ENCODE peak calls at places on chromosomes 13 and 19, in eight cellular contexts. K is HCT116, N is endothelial cell of umbilical vein, S is GM12878, M is SK-N-SH, H is K562, P is HepG2, C is H1. D is an unnamed sample. For H3K79me2, the result is how much of the 10 kb centered on the place peaks cover.

GRCh38 chr19:6828698-6829633 is 56.5 kb downstream of the VAV1 start:
- DNase-seq in K (peak), N (no peak), S (peak), M (no peak), H (peak), P (no peak), C (no peak), D (peak)

GRCh38 chr19:13430790-13431582 is 75.3 kb downstream of the CACNA1A start:
- DNase-seq in K (peak), N (peak), S (no peak), M (peak), H (peak), P (peak), C (peak), D (peak)

GRCh38 chr19:22422220-22422619 is at the start of gene ZNF98:
- DNase-seq in K (no peak), N (no peak), S (no peak), M (no peak), H (no peak), P (no peak), C (no peak), D (no peak)

GRCh38 chr13:113855012-113855921 is 8.6 kb downstream of the GAS6 start:
- DNase-seq in K (no peak), N (no peak), S (no peak), M (no peak), H (no peak), P (no peak), C (peak), D (no peak)

GRCh38 chr13:113560645-113561416 is 23.7 kb upstream of the TFDP1 start:
- DNase-seq in K (no peak), N (no peak), S (no peak), M (no peak), H (no peak), P (no peak), C (peak), D (no peak)

GRCh38 chr13:45055198-45055901 is 65.0 kb upstream of the GTF2F2 start:
- DNase-seq in K (peak), N (peak), S (peak), M (no peak), H (no peak), P (no peak), C (no peak), D (no peak)

GRCh38 chr13:67277581-67277980 is 47.4 kb upstream of the PCDH9 start:
- DNase-seq in K (no peak), N (no peak), S (no peak), M (no peak), H (no peak), P (no peak), C (no peak), D (no peak)

GRCh38 chr13:21530656-21531055 is 71.6 kb upstream of the ZDHHC20 start:
- DNase-seq in K (no peak), N (no peak), S (no peak), M (peak), H (no peak), P (peak), C (no peak), D (no peak)

GRCh38 chr13:47433461-47434005 is 536.7 kb upstream of the HTR2A start:
- DNase-seq in K (no peak), N (no peak), S (no peak), M (no peak), H (no peak), P (no peak), C (no peak), D (no peak)

GRCh38 chr13:33761744-33762143 is 56.2 kb upstream of the RFC3 start:
- DNase-seq in K (peak), N (no peak), S (no peak), M (peak), H (no peak), P (peak), C (no peak), D (peak)

GRCh38 chr19:9906475-9907087 is 29.7 kb downstream of the OLFM2 start:
- DNase-seq in K (no peak), N (no peak), S (no peak), M (peak), H (no peak), P (no peak), C (no peak), D (no peak)

GRCh38 chr13:20997301-20998061 is 63.9 kb downstream of the LATS2 start:
- DNase-seq in K (no peak), N (peak), S (no peak), M (no peak), H (no peak), P (no peak), C (no peak), D (peak)

GRCh38 chr19:54457773-54458647 is 5.6 kb downstream of the LENG9 start:
- DNase-seq in K (no peak), N (no peak), S (no peak), M (no peak), H (peak), P (no peak), C (no peak), D (no peak)

GRCh38 chr13:33583398-33583797 is 234.6 kb upstream of the RFC3 start:
- DNase-seq in K (no peak), N (no peak), S (no peak), M (no peak), H (no peak), P (no peak), C (no peak), D (no peak)

GRCh38 chr13:60655268-60655667 is 258.2 kb downstream of the TDRD3 start:
- DNase-seq in K (no peak), N (no peak), S (no peak), M (no peak), H (no peak), P (no peak), C (no peak), D (no peak)

DNA sequence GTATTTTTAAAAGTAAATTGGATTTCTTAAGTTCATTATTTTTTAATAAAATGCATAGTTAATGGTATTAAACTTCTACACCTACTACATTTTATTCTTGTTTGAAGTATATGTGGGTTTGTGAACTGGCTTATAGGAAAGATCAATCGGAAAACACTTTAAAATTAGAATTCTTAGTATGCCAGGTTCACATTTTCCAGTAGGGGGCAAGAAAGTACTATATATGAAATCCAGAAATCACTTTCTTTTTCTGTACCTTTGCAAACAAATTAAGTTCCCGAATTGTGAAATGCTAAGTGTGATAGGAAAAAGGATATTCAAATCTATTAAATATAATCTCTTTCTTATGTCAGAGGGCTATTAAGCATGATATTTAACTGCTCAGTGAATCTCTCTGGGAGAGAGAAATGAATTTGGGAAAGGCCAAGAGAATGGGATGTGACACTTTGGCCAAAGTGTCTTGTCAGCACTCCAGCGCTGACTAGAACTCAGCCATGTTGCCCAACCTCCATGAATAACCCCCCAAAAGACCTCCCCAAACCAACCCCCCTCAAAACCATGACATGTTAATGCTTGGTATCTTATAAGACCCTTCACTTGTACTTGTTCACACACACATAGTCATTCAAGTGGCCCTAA is 122.6 kb upstream of the SLC10A2 start:
- DNase-seq in K (no peak), N (peak), S (no peak), M (peak), H (no peak), P (no peak), C (no peak), D (peak)
- TF ChIP-seq CTCF in K (peak), N (no peak), S (peak), M (peak), H (no peak), P (peak), C (no peak), D (no peak)

DNA sequence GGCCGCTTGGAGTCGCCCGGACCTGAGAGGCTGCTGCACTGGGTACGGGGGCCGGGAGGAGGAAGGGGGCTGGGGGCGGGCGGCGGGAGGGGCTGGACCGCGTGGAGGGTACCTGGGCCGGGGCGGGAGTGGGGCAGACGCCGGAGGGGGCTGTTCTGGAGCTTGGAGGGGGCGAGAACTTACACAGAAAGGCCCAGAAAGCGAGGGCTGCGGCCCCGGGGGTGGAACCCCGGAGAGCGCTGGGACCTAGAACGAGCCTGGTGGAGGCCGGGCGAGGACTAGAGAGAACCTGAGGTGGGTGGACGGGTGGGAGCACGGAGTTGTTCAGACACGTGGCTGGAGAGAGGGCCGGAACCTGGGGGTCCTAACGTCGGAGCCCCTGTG is 276 bp downstream of the ZNF581 start:
- DNase-seq in K (no peak), N (no peak), S (no peak), M (no peak), H (peak), P (no peak), C (no peak), D (no peak)
- H3K79me2 ChIP-seq in K (half or more), N (under half), S (half or more), M (half or more), H (half or more), P (under half), C (under half), D (under half)

DNA sequence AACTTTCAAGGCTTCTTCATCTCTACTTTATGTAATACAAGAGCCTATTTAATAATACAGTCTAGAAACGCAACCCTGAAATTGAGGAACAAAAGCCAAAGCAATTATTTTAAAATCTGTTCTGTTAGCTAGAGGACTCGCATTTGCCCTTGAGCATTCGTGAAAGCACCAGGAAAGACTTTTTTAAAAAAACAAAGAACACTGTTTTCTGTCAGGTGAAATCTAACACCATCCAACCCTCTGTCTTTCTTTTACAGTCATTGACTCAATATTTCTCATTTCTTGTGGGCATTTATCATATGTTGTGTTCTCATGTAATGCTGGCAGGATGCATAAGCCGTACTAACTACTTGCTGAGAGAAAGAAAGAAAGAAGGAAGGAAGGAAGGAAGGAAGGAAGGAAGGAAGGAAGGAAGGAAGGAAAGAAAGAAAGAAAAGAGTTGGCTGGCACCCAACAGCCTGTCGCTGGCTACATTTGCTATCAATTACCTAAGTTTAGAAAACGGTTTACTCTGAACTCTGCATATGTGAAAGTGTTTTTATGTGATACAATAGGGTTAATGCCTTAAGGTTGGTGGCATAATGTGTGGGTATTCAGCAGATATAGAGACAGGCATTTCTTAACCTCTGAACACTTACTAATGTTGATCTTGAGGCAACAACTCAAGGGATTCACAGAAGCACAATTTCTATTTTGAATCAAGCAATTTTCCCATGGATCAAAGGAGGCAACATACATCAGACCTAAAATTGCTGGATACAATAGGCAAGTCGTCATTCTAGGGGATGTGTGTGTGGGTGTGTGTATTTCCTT is 445.4 kb downstream of the DCT start:
- DNase-seq in K (no peak), N (no peak), S (no peak), M (no peak), H (no peak), P (no peak), C (no peak), D (peak)
- TF ChIP-seq POLR2AphosphoS5 in K (no peak), N (no peak), S (no peak), M (no peak), H (no peak), P (no peak), C (no peak), D (no peak)

GRCh38 chr13:52393572-52394357 is 12.2 kb downstream of the THSD1 start:
- DNase-seq in K (no peak), N (peak), S (no peak), M (no peak), H (no peak), P (no peak), C (no peak), D (no peak)

GRCh38 chr13:52399037-52399436 is 6.9 kb downstream of the THSD1 start:
- DNase-seq in K (no peak), N (no peak), S (no peak), M (no peak), H (no peak), P (no peak), C (no peak), D (no peak)

GRCh38 chr13:52395704-52396103 is 10.3 kb downstream of the THSD1 start:
- DNase-seq in K (no peak), N (no peak), S (no peak), M (no peak), H (no peak), P (no peak), C (no peak), D (no peak)

GRCh38 chr13:52405369-52405766 is 604 bp downstream of the THSD1 start:
- DNase-seq in K (no peak), N (peak), S (no peak), M (peak), H (no peak), P (no peak), C (no peak), D (peak)

GRCh38 chr13:52399708-52400107 is 6.3 kb downstream of the THSD1 start:
- DNase-seq in K (no peak), N (peak), S (no peak), M (no peak), H (no peak), P (peak), C (no peak), D (peak)
- TF ChIP-seq CTCF in K (no peak), N (peak), S (no peak), M (peak), H (no peak), P (peak), C (no peak), D (peak)

DNA sequence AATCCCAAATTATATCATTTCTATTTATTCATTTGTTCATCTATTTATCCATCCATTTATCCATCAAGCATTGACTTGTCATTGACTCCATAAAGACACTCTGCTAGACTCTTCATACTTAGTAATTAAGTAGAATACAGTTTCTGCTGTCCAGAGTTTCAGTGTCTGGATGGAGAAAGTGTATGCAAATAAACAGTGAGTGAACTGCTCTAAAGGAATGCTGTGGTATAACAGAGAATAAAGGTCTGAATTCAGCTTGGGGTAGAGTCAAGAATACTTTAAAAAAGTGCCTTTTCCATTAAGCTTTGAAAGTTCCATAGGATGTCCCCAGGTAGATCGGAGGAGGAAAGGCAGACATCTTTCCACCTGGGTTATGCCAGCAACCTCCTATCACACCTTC is 51.4 kb downstream of the RAP2A start:
- DNase-seq in K (no peak), N (no peak), S (no peak), M (no peak), H (no peak), P (no peak), C (no peak), D (no peak)
- H3K79me2 ChIP-seq in K (under half), N (under half), S (under half), M (under half), H (under half), P (under half), C (under half), D (under half)

DNA sequence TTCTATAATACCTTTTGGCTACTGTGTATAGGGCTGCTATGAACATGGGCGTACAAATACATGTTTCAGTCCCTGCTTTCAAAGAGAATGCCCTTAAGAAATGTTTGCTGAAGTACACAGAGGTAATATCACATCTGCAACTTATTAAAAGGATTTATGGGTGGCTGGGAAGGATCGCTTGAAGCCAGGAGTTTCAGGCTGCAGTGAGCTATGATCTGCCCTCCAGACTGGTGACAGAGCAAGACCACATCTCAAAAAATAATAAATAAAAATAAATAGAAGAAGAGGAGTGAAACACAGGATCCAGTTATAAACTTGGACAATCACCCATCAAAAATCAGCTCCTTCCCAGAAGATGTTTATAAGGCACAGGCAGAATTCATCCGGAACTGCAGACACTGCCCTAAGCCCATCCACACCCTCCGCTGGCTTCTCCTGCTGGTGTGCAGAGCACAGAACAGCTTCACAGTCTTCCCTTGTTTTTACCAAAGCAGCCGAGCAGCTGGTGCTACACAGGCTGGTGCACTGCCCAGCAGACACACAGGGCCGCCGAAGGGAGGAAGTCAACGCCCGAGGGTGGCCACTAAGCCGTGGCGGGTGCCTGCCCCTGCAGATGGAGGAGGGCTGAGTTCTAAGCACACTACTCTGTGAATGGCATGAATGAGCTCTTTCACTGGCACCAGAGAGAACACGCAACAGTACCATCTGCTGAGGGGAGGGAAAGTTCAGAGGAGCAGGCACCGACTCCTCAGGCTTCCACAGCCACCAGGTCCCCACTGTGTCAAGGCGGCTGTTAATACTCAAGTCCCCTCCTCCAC is 44.0 kb downstream of the BRD4 start:
- DNase-seq in K (no peak), N (peak), S (no peak), M (peak), H (no peak), P (no peak), C (no peak), D (no peak)
- TF ChIP-seq POLR2AphosphoS5 in K (no peak), N (no peak), S (no peak), M (no peak), H (no peak), P (no peak), C (no peak), D (no peak)

GRCh38 chr19:42111811-42112210 is 20.4 kb downstream of the POU2F2 start:
- DNase-seq in K (no peak), N (no peak), S (no peak), M (no peak), H (no peak), P (no peak), C (no peak), D (no peak)
- TF ChIP-seq CTCF in K (no peak), N (no peak), S (no peak), M (no peak), H (no peak), P (no peak), C (no peak), D (no peak)

DNA sequence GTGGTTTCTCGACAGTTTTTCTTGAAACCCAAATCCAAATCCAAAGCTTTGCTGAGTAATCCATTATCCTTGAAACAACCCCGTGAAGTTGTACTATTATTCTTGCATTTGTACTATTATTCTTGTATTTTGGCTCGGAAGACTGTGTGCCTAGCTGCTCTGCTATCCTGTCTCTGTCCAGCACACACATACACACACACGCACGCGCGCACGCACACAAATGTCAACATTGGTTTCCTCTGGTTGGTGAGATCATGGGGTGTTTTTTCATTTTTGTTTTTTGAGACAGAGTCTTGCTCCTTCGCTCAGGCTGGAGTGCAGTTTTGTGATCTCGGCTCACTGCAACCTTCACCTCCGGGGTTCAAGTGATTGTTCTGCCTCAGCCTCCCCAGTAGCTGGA is 14.9 kb upstream of the KLK4 start:
- DNase-seq in K (no peak), N (no peak), S (no peak), M (no peak), H (no peak), P (no peak), C (no peak), D (no peak)
- H3K79me2 ChIP-seq in K (under half), N (under half), S (under half), M (under half), H (under half), P (under half), C (under half), D (under half)

DNA sequence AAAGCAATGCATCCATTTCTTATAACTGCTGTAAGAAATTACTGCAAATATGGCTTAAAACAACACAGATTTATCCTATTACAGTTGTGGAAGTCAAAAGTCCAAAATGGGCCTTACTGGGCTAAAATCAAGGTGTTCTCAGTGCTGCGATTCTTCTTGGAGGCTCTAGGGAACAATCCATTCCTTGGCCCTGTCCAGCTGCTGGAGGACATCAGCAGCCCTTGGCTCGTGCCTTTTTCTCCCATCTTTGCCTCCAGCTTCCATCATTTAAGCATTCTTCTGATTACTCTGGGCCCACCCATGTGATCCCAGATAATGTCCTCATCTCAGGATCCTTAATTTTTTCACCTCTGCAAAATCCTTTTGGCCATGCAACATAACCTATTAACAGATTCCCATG is 607.1 kb downstream of the DCT start:
- DNase-seq in K (no peak), N (no peak), S (no peak), M (no peak), H (no peak), P (no peak), C (no peak), D (peak)
- TF ChIP-seq POLR2AphosphoS5 in K (no peak), N (no peak), S (no peak), M (no peak), H (no peak), P (no peak), C (no peak), D (no peak)

GRCh38 chr19:2805991-2806649 is 13.5 kb upstream of the ZNF554 start:
- DNase-seq in K (no peak), N (no peak), S (no peak), M (peak), H (no peak), P (no peak), C (no peak), D (no peak)

GRCh38 chr19:2805261-2805900 is 14.3 kb upstream of the ZNF554 start:
- DNase-seq in K (no peak), N (no peak), S (no peak), M (no peak), H (no peak), P (no peak), C (no peak), D (no peak)

GRCh38 chr19:2802826-2803225 is 16.8 kb upstream of the ZNF554 start:
- DNase-seq in K (no peak), N (no peak), S (no peak), M (peak), H (no peak), P (no peak), C (no peak), D (no peak)

GRCh38 chr19:2804156-2805004 is 15.3 kb upstream of the ZNF554 start:
- DNase-seq in K (no peak), N (no peak), S (no peak), M (peak), H (no peak), P (no peak), C (no peak), D (no peak)

GRCh38 chr19:2803486-2804155 is 16.0 kb upstream of the ZNF554 start:
- DNase-seq in K (no peak), N (no peak), S (no peak), M (peak), H (no peak), P (no peak), C (no peak), D (no peak)
- TF ChIP-seq CTCF in K (no peak), N (no peak), S (no peak), M (no peak), H (no peak), P (no peak), C (no peak), D (no peak)

D was measured in GM23338.